ENCODE peak calls at places on chromosomes 13 and 19, in nine cellular contexts. E is astrocyte of the hippocampus; H is GM04504; Y is stimulated activated CD4-positive, alpha-beta T cell treated with anti-CD3 and anti-CD28 coated beads, Interleukin-4, amount 100 ng/mL, for 1 hour; A is brain microvascular endothelial cell; M is Daoy; J is Peyer's patch; C is activated effector memory CD4-positive, alpha-beta T cell treated with anti-CD3 and anti-CD28 coated beads, Interleukin-2, amount 50 U/mL, for 16 hours; U is iris pigment epithelial cell. P is an unnamed sample.

GRCh38 chr13:112704634-112705145 is 14.9 kb downstream of the ATP11A start:
- DNase-seq in M (no peak), E (no peak), H (no peak), J (no peak), U (no peak), Y (no peak), C (peak; percentile 27), A (no peak), P (no peak)

GRCh38 chr19:54462713-54463530 is 656 bp downstream of the LENG9 start:
- DNase-seq in U (peak; percentile 65), E (peak; percentile 80), C (peak; percentile 88), M (peak; percentile 83), J (peak; percentile 86), H (no peak), A (peak; percentile 36), Y (peak; percentile 65), P (peak; percentile 59)

GRCh38 chr13:107807306-107808073 is 407.8 kb downstream of the LIG4 start:
- DNase-seq in J (no peak), A (no peak), Y (no peak), E (peak; percentile 22), H (no peak), M (peak; percentile 11), U (peak; percentile 54), C (no peak), P (no peak)

GRCh38 chr19:45874620-45874966 is 10.5 kb downstream of the FOXA3 start:
- DNase-seq in E (no peak), C (no peak), Y (no peak), A (no peak), M (no peak), U (no peak), H (no peak), J (no peak), P (no peak)

GRCh38 chr13:40087021-40088002 is 431.9 kb downstream of the COG6 start:
- DNase-seq in U (no peak), H (no peak), A (no peak), E (peak; percentile 20), J (no peak), M (no peak), C (no peak), Y (no peak), P (no peak)

GRCh38 chr13:113665582-113666323 is 1.3 kb upstream of the GRK1 start:
- DNase-seq in E (no peak), C (peak; percentile 50), A (no peak), U (no peak), J (no peak), Y (no peak), M (no peak), H (no peak), P (no peak)

GRCh38 chr19:34452671-34453253 is 24.6 kb downstream of the UBA2 start:
- DNase-seq in E (no peak), H (no peak), C (no peak), M (no peak), U (peak; percentile 40), A (no peak), J (no peak), Y (no peak), P (no peak)

GRCh38 chr13:45575146-45575829 is 40.3 kb downstream of the ERICH6B start:
- DNase-seq in E (no peak), M (no peak), C (no peak), H (no peak), J (no peak), Y (no peak), U (no peak), A (no peak), P (no peak)

GRCh38 chr13:99061411-99061810 is 83.5 kb upstream of the DOCK9 start:
- DNase-seq in M (no peak), J (no peak), E (no peak), U (no peak), A (no peak), C (no peak), H (no peak), Y (no peak), P (no peak)

GRCh38 chr13:101520672-101521071 is 68.2 kb downstream of the ITGBL1 start:
- DNase-seq in E (no peak), C (no peak), M (peak; percentile 78), A (peak; percentile 81), Y (no peak), U (peak; percentile 90), H (peak; percentile 51), J (no peak), P (no peak)

GRCh38 chr19:51351266-51351990 is 9.5 kb upstream of the VSIG10L start:
- DNase-seq in A (no peak), E (no peak), Y (no peak), M (no peak), H (no peak), U (no peak), C (no peak), J (no peak), P (no peak)

GRCh38 chr19:15280915-15281683 is 48.9 kb upstream of the EPHX3 start:
- DNase-seq in U (peak; percentile 96), C (no peak), Y (no peak), M (peak; percentile 75), H (peak; percentile 77), A (peak; percentile 69), J (peak; percentile 75), E (peak; percentile 94), P (no peak)

P was measured in T-helper 9 cell.